ENCODE peak calls at places on chromosomes 4 and X, in eight cellular contexts. X, A, K, T, O, R, N and W are unnamed samples.

GRCh38 chr4:67465032-67465762 is 80.1 kb downstream of the CENPC start:
- DNase-seq in X (no peak), A (no peak), K (no peak), T (no peak), O (no peak), R (no peak), N (peak; percentile 6), W (no peak)

GRCh38 chrX:81489987-81490386 is 288.1 kb downstream of the SH3BGRL start:
- DNase-seq in X (no peak), A (peak; percentile 0), K (no peak), T (peak; percentile 21), O (no peak), R (no peak), N (no peak), W (no peak)

GRCh38 chrX:32877592-32877991 is 333.8 kb downstream of the DMD start:
- DNase-seq in X (no peak), A (no peak), K (no peak), T (peak; percentile 1), O (no peak), R (no peak), N (no peak), W (no peak)

GRCh38 chrX:19747672-19748610 is 139.5 kb downstream of the SH3KBP1 start:
- DNase-seq in X (peak; percentile 60), A (peak; percentile 83), K (no peak), T (no peak), O (no peak), R (no peak), N (peak; percentile 6), W (peak; percentile 58)

GRCh38 chr4:145808021-145808650 is 128.2 kb downstream of the C4orf51 start:
- DNase-seq in X (no peak), A (no peak), K (no peak), T (peak; percentile 98), O (peak; percentile 7), R (no peak), N (peak; percentile 10), W (no peak)

GRCh38 chrX:131392666-131393065 is 103.6 kb upstream of the IGSF1 start:
- DNase-seq in X (no peak), A (no peak), K (no peak), T (no peak), O (no peak), R (no peak), N (no peak), W (no peak)

GRCh38 chr4:48858130-48858529 is 27.2 kb downstream of the OCIAD1 start:
- DNase-seq in X (no peak), A (no peak), K (no peak), T (no peak), O (no peak), R (no peak), N (no peak), W (no peak)

GRCh38 chr4:119068529-119068962 is 67.1 kb upstream of the MYOZ2 start:
- DNase-seq in X (no peak), A (no peak), K (no peak), T (peak; percentile 64), O (no peak), R (no peak), N (no peak), W (no peak)

GRCh38 chr4:6898763-6899162 is 10.9 kb upstream of the TBC1D14 start:
- DNase-seq in X (no peak), A (no peak), K (no peak), T (no peak), O (no peak), R (no peak), N (no peak), W (no peak)

GRCh38 chr4:6900956-6901355 is 8.7 kb upstream of the TBC1D14 start:
- DNase-seq in X (no peak), A (no peak), K (no peak), T (no peak), O (no peak), R (no peak), N (no peak), W (no peak)

GRCh38 chr4:6902318-6903042 is 7.1 kb upstream of the TBC1D14 start:
- DNase-seq in X (no peak), A (no peak), K (no peak), T (no peak), O (no peak), R (no peak), N (no peak), W (peak; percentile 59)

GRCh38 chr4:6900181-6900812 is 9.3 kb upstream of the TBC1D14 start:
- DNase-seq in X (no peak), A (no peak), K (no peak), T (no peak), O (no peak), R (no peak), N (no peak), W (peak; percentile 37)

DNA sequence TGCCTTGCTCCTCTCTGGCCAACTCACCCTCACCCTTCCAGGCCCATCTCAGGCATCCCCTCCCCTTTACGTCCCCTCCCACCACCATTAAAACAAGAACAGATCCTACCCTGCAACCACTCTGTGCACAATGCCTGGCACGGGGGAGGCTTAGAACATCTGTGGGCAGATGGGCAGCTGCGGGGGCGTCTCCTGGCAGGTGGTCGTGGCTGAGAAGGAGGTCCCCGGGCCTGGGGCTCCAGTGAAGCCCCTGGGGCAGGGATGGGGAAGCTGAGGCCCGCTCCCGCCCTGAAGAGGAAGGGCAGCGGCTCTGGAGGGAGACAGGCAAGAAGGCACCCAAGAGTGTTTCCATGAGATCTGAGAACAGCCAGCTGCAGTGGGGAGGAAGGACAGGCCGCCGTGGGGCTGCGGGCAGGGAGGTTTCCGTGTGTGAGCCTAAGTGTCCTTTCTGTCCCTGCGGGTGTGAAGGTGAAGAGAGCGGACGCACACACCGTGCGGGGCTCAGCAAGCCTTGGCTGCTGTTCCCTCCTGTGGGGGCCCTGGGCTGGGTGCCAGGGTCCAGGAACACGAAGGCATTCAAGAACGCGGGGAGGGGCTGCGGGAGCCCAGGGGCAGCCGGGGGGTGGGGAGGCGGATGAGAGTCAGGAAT is 7.8 kb upstream of the TBC1D14 start:
- DNase-seq in X (no peak), A (no peak), K (no peak), T (no peak), O (no peak), R (no peak), N (no peak), W (peak; percentile 22)
- H3K4me1 ChIP-seq in X (peaks cover 19% of the 10 kb centered on the region), A (peaks cover 3% of the 10 kb centered on the region), K (peaks cover 3% of the 10 kb centered on the region), T (no peaks in the 10 kb centered on the region), O (no peaks in the 10 kb centered on the region), R (no peaks in the 10 kb centered on the region), N (peaks cover 3% of the 10 kb centered on the region), W (no peaks in the 10 kb centered on the region)

GRCh38 chr4:7839856-7840255 is 99.8 kb downstream of the AFAP1 start:
- DNase-seq in X (no peak), A (no peak), K (no peak), T (no peak), O (no peak), R (no peak), N (no peak), W (no peak)

GRCh38 chr4:7843831-7844230 is 95.8 kb downstream of the AFAP1 start:
- DNase-seq in X (no peak), A (no peak), K (no peak), T (peak; percentile 17), O (no peak), R (no peak), N (no peak), W (no peak)

GRCh38 chr4:7844247-7844991 is 95.2 kb downstream of the AFAP1 start:
- DNase-seq in X (peak; percentile 42), A (peak; percentile 42), K (peak; percentile 54), T (peak; percentile 89), O (peak; percentile 79), R (peak; percentile 91), N (peak; percentile 77), W (peak; percentile 63)

GRCh38 chr4:7841071-7841470 is 98.6 kb downstream of the AFAP1 start:
- DNase-seq in X (no peak), A (no peak), K (no peak), T (no peak), O (no peak), R (no peak), N (no peak), W (no peak)

DNA sequence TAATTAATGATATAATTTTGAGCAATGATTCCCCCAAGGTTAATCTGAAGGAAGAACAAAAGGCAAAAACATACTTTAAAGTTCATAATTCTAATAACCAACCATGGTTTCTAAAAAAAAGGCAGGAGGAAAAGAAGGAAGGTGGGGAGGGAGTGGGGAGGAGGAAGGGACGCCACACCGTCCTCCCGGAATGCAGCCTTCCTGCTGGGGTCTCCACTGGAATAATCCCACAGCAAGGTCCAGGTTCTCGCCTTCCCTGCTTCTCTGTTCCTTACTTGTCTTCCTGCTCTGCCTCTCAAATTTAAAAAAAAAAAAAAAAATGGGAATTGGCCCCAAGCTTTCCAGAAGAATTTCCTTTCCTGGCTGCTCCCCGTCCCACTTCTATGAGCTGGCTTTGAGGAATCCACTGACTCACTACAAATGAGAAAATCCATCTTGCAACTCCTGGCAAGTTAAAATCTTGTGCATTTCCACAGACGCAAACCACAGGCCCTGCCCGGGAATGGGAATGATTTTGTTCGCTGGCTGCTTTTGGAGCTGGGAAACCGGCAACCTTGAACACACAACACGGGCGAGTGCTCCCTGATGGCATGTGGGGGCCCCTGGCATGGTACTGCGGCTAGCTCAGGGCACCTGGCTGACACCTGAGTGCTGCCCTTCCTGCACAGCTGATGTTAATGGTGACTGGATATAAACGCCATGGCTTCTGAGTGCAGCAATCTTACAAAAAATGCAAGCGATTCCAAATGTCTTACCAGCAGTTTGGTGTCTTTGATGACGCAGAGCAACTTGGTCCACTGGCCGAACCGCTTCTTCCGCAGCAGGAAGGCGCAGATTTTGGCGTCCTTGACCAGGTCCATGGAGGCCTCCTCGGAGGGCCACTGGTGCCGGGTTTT is 97.0 kb downstream of the AFAP1 start:
- DNase-seq in X (no peak), A (no peak), K (no peak), T (peak; percentile 92), O (peak; percentile 71), R (peak; percentile 86), N (peak; percentile 33), W (peak; percentile 53)
- H3K27ac ChIP-seq in X (no peak overlapping the region), A (no peak overlapping the region), K (no peak overlapping the region), T (peak overlapping the region; percentile 96), O (peak overlapping the region; percentile 88), R (no peak overlapping the region), N (peak overlapping the region; percentile 54), W (peak overlapping the region; percentile 79)

GRCh38 chr4:41006141-41006540 is 208.2 kb downstream of the APBB2 start:
- DNase-seq in X (no peak), A (no peak), K (no peak), T (no peak), O (no peak), R (no peak), N (no peak), W (no peak)
- H3K4me3 ChIP-seq in X (no peak overlapping the region), A (no peak overlapping the region), K (no peak overlapping the region), T (no peak overlapping the region), O (no peak overlapping the region), R (no peak overlapping the region), N (no peak overlapping the region), W (no peak overlapping the region)

GRCh38 chrX:148568763-148569162 is 68.3 kb downstream of the AFF2 start:
- DNase-seq in X (no peak), A (no peak), K (no peak), T (no peak), O (no peak), R (no peak), N (no peak), W (no peak)

GRCh38 chrX:148574247-148574973 is 74.0 kb downstream of the AFF2 start:
- DNase-seq in X (no peak), A (peak; percentile 69), K (no peak), T (no peak), O (no peak), R (no peak), N (no peak), W (no peak)

GRCh38 chrX:148572332-148572731 is 71.9 kb downstream of the AFF2 start:
- DNase-seq in X (no peak), A (no peak), K (no peak), T (no peak), O (no peak), R (no peak), N (no peak), W (no peak)

GRCh38 chrX:148577711-148578110 is 77.3 kb downstream of the AFF2 start:
- DNase-seq in X (no peak), A (no peak), K (no peak), T (no peak), O (no peak), R (no peak), N (no peak), W (no peak)

DNA sequence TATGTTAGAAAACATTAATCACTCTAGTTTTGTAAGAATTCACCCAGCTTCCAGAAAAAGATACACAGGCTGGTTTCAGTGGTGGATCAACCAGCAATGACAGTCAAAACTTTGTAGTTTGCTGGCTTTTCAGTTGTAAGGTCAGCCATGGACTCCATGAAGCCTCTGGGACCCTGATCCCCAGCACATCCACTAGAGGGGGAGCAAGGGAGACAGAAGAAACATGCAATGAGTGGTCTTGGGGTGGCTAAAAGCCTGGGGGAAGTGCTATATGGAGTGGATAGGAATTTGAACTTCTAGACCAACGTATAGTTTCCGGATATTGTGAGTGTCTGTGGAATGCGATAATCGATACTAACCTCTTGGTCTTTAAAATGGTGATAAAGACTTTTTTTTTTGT is 72.7 kb downstream of the AFF2 start:
- DNase-seq in X (no peak), A (peak; percentile 41), K (no peak), T (no peak), O (no peak), R (no peak), N (no peak), W (no peak)
- H3K4me1 ChIP-seq in X (no peaks in the 10 kb centered on the region), A (peaks cover 78% of the 10 kb centered on the region), K (no peaks in the 10 kb centered on the region), T (no peaks in the 10 kb centered on the region), O (no peaks in the 10 kb centered on the region), R (no peaks in the 10 kb centered on the region), N (no peaks in the 10 kb centered on the region), W (no peaks in the 10 kb centered on the region)